ENCODE peak calls at places on chromosome 17, in six cellular contexts. N is H9, Q is IMR-90, W is H1, T is mesendoderm, X is mesenchymal stem cell. L is an unnamed sample.

GRCh38 chr17:57892146-57892819 is 42.4 kb upstream of the MRPS23 start:
- DNase-seq in W (peak; percentile 99), N (peak; percentile 97), X (peak; percentile 93), Q (peak; percentile 84), T (peak; percentile 97), L (peak; percentile 83)

GRCh38 chr17:55859518-55859917 is 108.7 kb downstream of the PCTP start:
- DNase-seq in Q (no peak), N (no peak), W (no peak), X (no peak), T (no peak), L (no peak)

GRCh38 chr17:73609078-73609477 is 35.2 kb downstream of the SDK2 start:
- DNase-seq in N (no peak), X (no peak), Q (no peak), W (no peak), T (peak; percentile 52), L (no peak)

GRCh38 chr17:72515291-72516065 is 394.7 kb downstream of the SOX9 start:
- DNase-seq in W (no peak), N (no peak), Q (peak; percentile 65), T (peak; percentile 31), X (no peak), L (no peak)

GRCh38 chr17:75515229-75515522 is 161 bp downstream of the CASKIN2 start:
- DNase-seq in N (no peak), Q (no peak), T (no peak), X (no peak), W (no peak), L (no peak)

GRCh38 chr17:59825533-59826316 is 67.0 kb downstream of the TUBD1 start:
- DNase-seq in T (no peak), N (no peak), W (no peak), X (peak; percentile 97), Q (peak; percentile 90), L (no peak)

GRCh38 chr17:43734376-43734775 is 24.2 kb downstream of the SOST start:
- DNase-seq in Q (peak; percentile 69), X (no peak), T (no peak), N (no peak), W (no peak), L (no peak)

GRCh38 chr17:34261568-34261967 is 6.5 kb downstream of the CCL2 start:
- DNase-seq in T (no peak), N (no peak), W (no peak), Q (no peak), X (no peak), L (no peak)

GRCh38 chr17:77724876-77725615 is 233.5 kb upstream of the TNRC6C start:
- DNase-seq in X (no peak), W (peak; percentile 32), Q (no peak), T (no peak), N (peak; percentile 35), L (no peak)

GRCh38 chr17:49985310-49985990 is 9.6 kb downstream of the DLX3 start:
- DNase-seq in W (no peak), Q (no peak), T (no peak), X (no peak), N (peak; percentile 24), L (no peak)

GRCh38 chr17:10447035-10447931 is 22.1 kb downstream of the MYH4 start:
- DNase-seq in X (no peak), W (no peak), Q (no peak), N (no peak), T (no peak), L (no peak)

GRCh38 chr17:75878174-75878998 is at the start of gene TRIM47:
- DNase-seq in N (peak; percentile 69), W (peak; percentile 71), Q (peak; percentile 49), T (peak; percentile 77), X (peak; percentile 82), L (no peak)

GRCh38 chr17:48626470-48627241 is 498 bp upstream of the HOXB9 start:
- DNase-seq in W (no peak), Q (peak; percentile 47), T (no peak), N (peak; percentile 78), X (peak; percentile 97), L (no peak)

GRCh38 chr17:74453665-74454196 is 12.7 kb upstream of the CD300A start:
- DNase-seq in X (no peak), N (peak; percentile 97), W (peak; percentile 89), Q (no peak), T (no peak), L (no peak)

GRCh38 chr17:77281904-77282367 is 141.2 kb downstream of the SEC14L1 start:
- DNase-seq in T (peak; percentile 52), N (no peak), Q (no peak), X (peak; percentile 21), W (peak; percentile 64), L (no peak)

GRCh38 chr17:72134560-72135399 is 14.0 kb downstream of the SOX9 start:
- DNase-seq in N (no peak), Q (peak; percentile 82), X (no peak), T (no peak), W (no peak), L (no peak)

GRCh38 chr17:72152392-72152727 is 31.5 kb downstream of the SOX9 start:
- DNase-seq in T (no peak), N (no peak), X (no peak), W (no peak), Q (peak; percentile 25), L (no peak)

GRCh38 chr17:4130715-4131114 is 12.1 kb downstream of the ZZEF1 start:
- DNase-seq in T (no peak), N (no peak), Q (peak; percentile 17), X (peak; percentile 63), W (no peak), L (no peak)

GRCh38 chr17:43360376-43360738 is 38.4 kb upstream of the ARL4D start:
- DNase-seq in T (no peak), W (no peak), N (no peak), X (no peak), Q (peak; percentile 97), L (no peak)

GRCh38 chr17:31452101-31452500 is 60.6 kb downstream of the RAB11FIP4 start:
- DNase-seq in X (no peak), T (no peak), W (no peak), Q (peak; percentile 8), N (no peak), L (no peak)

GRCh38 chr17:38541281-38541680 is 64.5 kb downstream of the SRCIN1 start:
- DNase-seq in T (no peak), W (no peak), X (no peak), Q (no peak), N (peak; percentile 37), L (no peak)

DNA sequence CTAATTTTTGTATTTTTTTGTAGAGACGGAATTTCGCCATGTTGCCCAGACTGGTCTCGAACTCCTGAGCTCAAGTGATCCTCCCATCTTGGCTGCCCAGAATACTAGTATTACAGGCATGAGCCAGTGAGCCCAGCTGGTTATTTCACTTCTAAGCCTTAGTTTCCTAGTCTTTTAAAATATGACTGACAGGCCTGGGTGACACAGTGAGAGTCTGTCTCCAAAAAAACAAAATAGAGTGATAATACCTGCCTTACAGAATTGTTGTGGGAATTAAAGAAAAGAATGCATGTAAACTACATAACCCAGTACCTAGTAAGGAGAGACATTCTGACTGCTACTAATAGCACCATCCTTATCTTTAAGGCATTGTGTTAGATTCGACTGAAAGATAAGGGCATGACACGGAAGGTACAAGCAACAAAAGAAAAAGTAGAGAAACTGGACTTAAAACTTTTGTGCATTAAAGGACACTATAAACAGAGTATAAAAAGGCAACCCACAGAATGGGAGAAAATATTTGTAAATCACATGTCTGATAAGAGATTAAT is 11.6 kb downstream of the TOM1L2 start:
- DNase-seq in Q (no peak), T (no peak), N (no peak), W (no peak), X (no peak), L (no peak)
- H4K8ac ChIP-seq in Q (no peak overlapping the region), T (no peak overlapping the region), N (no peak overlapping the region), W (no peak overlapping the region), X (no peak overlapping the region), L (no peak overlapping the region)

DNA sequence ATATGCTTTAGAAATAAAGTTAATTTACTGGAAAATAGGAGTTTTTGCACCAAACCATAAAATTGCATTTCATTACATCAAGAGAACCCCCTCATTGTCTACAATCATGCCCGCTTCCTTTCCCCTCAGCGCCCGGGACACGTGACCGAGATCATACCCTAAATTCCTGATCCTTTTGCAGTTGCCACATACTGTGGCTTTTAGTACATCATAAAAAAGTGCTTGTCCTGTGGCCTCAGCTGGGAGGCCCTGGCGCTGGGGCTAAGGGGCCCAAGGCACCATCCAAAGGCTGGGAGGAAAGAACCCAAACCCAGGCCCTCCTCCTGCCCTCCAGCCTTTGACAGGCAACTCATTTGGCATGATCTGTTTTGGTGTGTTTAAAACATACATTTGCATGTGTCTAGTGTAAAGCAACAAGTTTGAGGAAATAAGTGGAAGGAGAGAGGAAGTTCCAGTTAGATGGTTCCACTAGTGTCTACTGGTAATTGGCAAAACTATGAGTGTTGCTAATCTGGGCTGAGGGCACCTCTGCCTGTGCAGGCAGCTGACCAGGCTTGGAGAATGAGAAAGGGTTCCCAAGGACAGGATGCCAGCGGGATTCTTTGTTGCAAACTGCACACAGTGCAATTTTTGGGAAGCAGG is 6.0 kb downstream of the CDK5R1 start:
- DNase-seq in T (no peak), W (no peak), N (no peak), X (no peak), Q (no peak), L (no peak)
- H2BK15ac ChIP-seq in T (no peak overlapping the region), W (no peak overlapping the region), N (no peak overlapping the region), X (no peak overlapping the region), Q (no peak overlapping the region), L (no peak overlapping the region)

DNA sequence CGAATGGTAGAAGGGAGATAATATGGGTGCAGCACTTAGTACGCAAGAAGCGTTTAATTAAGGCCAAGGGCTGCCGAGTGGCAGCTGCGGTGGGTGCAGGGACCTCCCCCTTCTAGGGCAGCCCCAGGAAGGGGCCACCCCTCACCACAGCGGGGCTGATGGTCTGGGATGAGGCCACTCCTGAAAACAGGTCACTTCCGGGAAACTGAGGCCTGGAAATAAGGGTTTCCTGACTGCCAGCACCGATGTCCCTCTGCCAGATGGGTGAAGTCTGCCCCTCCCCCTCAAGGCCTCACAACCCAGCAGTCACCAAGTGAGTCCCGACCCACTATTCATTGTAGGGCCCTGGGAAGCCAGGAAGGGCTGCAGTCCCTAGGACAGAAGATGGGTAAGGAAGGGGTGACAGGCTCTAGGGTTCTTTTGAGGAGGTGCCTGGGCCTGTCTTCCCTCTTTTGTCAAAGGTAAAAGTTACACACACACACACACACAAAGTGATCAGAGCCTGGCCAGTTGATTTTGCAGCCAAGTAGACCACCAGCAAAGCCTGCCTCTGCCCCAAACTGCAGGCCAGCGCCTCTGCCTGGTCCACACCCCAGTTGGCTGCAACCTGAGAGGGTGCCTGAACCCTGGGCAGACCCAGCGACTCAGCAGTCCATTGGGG is 12.5 kb downstream of the SREBF1 start:
- DNase-seq in W (peak; percentile 68), X (peak; percentile 51), Q (no peak), N (no peak), T (peak; percentile 57), L (no peak)
- H4K8ac ChIP-seq in W (peak overlapping the region; percentile 92), X (peak overlapping the region; percentile 93), Q (peak overlapping the region; percentile 91), N (no peak overlapping the region), T (no peak overlapping the region), L (no peak overlapping the region)

GRCh38 chr17:5527647-5528250 is 41.4 kb downstream of the MIS12 start:
- DNase-seq in X (no peak), W (no peak), Q (no peak), T (no peak), N (no peak), L (no peak)

GRCh38 chr17:5530265-5530782 is 44.0 kb downstream of the MIS12 start:
- DNase-seq in W (no peak), N (no peak), T (no peak), X (no peak), Q (no peak), L (no peak)

GRCh38 chr17:5533486-5534315 is 47.3 kb downstream of the MIS12 start:
- DNase-seq in X (no peak), N (no peak), Q (no peak), T (no peak), W (no peak), L (no peak)

GRCh38 chr17:5532581-5532980 is 46.2 kb downstream of the MIS12 start:
- DNase-seq in T (no peak), X (no peak), W (no peak), N (no peak), Q (no peak), L (no peak)

GRCh38 chr17:5531019-5531418 is 44.7 kb downstream of the MIS12 start:
- DNase-seq in X (no peak), T (no peak), N (no peak), W (no peak), Q (no peak), L (no peak)
- H2BK15ac ChIP-seq in X (no peak overlapping the region), T (no peak overlapping the region), N (no peak overlapping the region), W (no peak overlapping the region), Q (no peak overlapping the region), L (no peak overlapping the region)